ENCODE peak calls at places on chromosome 3, in seven cellular contexts. V is bronchial epithelial cell, N is cardiac muscle cell, Y is A549, Z is colonic mucosa, A is MM.1S, S is breast epithelium. J is an unnamed sample.

GRCh38 chr3:78343221-78343620 is 1303.3 kb downstream of the ROBO2 start:
- DNase-seq in V (no peak), N (no peak), Y (no peak), Z (no peak), A (no peak), S (no peak), J (no peak)

GRCh38 chr3:98843301-98843959 is 58.1 kb downstream of the DCBLD2 start:
- DNase-seq in V (no peak), N (no peak), Y (no peak), Z (no peak), A (no peak), S (no peak), J (no peak)

GRCh38 chr3:197186887-197187588 is 111.4 kb downstream of the DLG1 start:
- DNase-seq in V (peak), N (peak), Y (peak), Z (no peak), A (peak), S (no peak), J (peak)

GRCh38 chr3:124761250-124761796 is 31.1 kb downstream of the UMPS start:
- DNase-seq in V (peak), N (peak), Y (peak), Z (peak), A (peak), S (peak), J (peak)

GRCh38 chr3:121998588-121999473 is 23.2 kb downstream of the ILDR1 start:
- DNase-seq in V (no peak), N (peak), Y (no peak), Z (no peak), A (no peak), S (no peak), J (peak)

GRCh38 chr3:124560406-124561215 is 169.6 kb upstream of the UMPS start:
- DNase-seq in V (no peak), N (no peak), Y (no peak), Z (no peak), A (no peak), S (no peak), J (no peak)

GRCh38 chr3:173933113-173933512 is 535.6 kb downstream of the NLGN1 start:
- DNase-seq in V (no peak), N (no peak), Y (no peak), Z (no peak), A (no peak), S (no peak), J (no peak)

GRCh38 chr3:51706021-51706485 is 815 bp upstream of the GRM2 start:
- DNase-seq in V (no peak), N (no peak), Y (no peak), Z (no peak), A (no peak), S (no peak), J (no peak)

GRCh38 chr3:12579919-12580318 is 23.0 kb downstream of the MKRN2 start:
- DNase-seq in V (no peak), N (peak), Y (no peak), Z (no peak), A (no peak), S (no peak), J (no peak)

GRCh38 chr3:131704084-131704483 is 201.3 kb upstream of the MRPL3 start:
- DNase-seq in V (no peak), N (no peak), Y (peak), Z (no peak), A (no peak), S (no peak), J (no peak)

GRCh38 chr3:186883686-186884058 is 41.2 kb downstream of the ADIPOQ start:
- DNase-seq in V (no peak), N (no peak), Y (no peak), Z (no peak), A (no peak), S (no peak), J (no peak)

GRCh38 chr3:56144792-56145191 is 323.5 kb downstream of the ERC2 start:
- DNase-seq in V (no peak), N (peak), Y (no peak), Z (no peak), A (no peak), S (no peak), J (no peak)

GRCh38 chr3:52986938-52987337 is 58.9 kb downstream of the SFMBT1 start:
- DNase-seq in V (peak), N (peak), Y (peak), Z (no peak), A (no peak), S (no peak), J (no peak)
- TF ChIP-seq CTCF in V (peak), N (peak), Y (peak), Z (peak), A (no peak), S (no peak), J (no peak)

DNA sequence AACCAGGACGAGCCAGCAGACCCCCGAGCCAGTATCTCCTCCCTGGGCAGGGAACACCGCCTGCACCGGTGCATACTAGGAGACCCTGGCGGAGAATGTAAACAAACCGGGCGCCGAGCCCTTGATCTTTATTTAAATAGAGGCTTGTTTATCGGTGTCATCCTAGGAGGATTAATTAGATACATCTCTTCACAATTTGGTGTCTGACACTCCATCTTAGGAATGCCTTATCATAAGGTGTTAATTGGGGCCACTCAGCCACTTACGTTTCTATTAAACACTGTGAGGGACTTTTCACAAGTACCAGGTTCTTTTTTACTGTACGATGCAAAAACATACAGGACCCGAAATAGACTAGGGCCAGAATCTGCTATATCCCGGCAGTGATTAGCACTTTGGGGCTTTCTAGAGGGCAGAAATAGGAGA is 8.0 kb downstream of the EOMES start:
- DNase-seq in V (no peak), N (no peak), Y (no peak), Z (no peak), A (no peak), S (no peak), J (no peak)
- H3K4me3 ChIP-seq in V (no peak), N (peak), Y (no peak), Z (no peak), A (no peak), S (peak), J (no peak)

DNA sequence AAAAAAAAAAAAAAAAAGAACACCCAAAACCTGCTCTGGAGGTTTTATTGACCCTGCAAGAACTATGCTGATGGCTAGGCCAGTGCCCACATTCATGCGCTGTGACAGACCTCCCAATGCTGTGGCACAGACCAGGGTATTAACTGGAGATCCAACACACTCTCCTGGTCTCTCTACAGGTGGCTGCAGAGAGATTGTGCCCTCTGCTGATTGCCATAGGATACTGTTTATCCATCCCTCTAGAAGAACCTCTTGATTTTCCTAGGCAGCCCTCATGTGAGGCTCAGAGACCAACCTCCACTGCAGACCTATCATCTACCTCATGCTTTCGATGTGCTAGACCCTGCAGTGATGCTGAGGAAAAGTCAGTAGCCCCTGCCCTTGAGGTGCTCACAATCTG is 125.5 kb upstream of the TRIM42 start:
- DNase-seq in V (no peak), N (no peak), Y (no peak), Z (no peak), A (no peak), S (no peak), J (no peak)
- TF ChIP-seq CTCF in V (peak), N (no peak), Y (no peak), Z (no peak), A (no peak), S (no peak), J (no peak)

GRCh38 chr3:185172086-185173049 is 19.5 kb upstream of the C3orf70 start:
- DNase-seq in V (no peak), N (no peak), Y (no peak), Z (peak), A (no peak), S (no peak), J (no peak)

GRCh38 chr3:185175370-185175987 is 22.6 kb upstream of the C3orf70 start:
- DNase-seq in V (no peak), N (peak), Y (no peak), Z (peak), A (peak), S (no peak), J (peak)

GRCh38 chr3:185176756-185177359 is 24.0 kb upstream of the C3orf70 start:
- DNase-seq in V (peak), N (peak), Y (peak), Z (peak), A (peak), S (no peak), J (no peak)
- H3K4me3 ChIP-seq in V (no peak), N (no peak), Y (no peak), Z (no peak), A (no peak), S (no peak), J (no peak)

DNA sequence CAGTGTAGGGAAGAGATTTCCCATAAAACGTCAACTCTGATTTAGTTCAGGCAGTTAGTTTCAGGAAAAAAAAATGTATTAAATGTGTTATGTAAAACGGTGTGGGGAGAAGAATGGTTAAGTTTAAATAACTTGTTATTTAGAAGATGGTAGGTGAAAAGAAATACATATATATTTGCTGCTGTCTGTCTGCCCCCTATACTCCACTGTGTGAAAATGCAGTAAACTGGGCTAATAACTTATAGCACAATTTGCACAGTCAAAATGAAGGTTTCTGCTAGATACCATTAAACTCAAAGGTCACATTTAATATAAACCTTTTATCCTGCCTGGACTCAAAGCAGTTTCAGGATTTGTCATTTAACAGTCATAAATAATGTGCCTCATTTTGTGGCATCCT is 515.0 kb downstream of the FGF12 start:
- DNase-seq in V (no peak), N (no peak), Y (no peak), Z (no peak), A (no peak), S (no peak), J (no peak)
- TF ChIP-seq CTCF in V (no peak), N (no peak), Y (no peak), Z (no peak), A (peak), S (no peak), J (peak)

GRCh38 chr3:129317014-129317771 is 38.5 kb downstream of the HMCES start:
- DNase-seq in V (no peak), N (no peak), Y (no peak), Z (no peak), A (peak), S (no peak), J (no peak)
- H3K4me3 ChIP-seq in V (peak), N (peak), Y (peak), Z (peak), A (peak), S (peak), J (peak)

DNA sequence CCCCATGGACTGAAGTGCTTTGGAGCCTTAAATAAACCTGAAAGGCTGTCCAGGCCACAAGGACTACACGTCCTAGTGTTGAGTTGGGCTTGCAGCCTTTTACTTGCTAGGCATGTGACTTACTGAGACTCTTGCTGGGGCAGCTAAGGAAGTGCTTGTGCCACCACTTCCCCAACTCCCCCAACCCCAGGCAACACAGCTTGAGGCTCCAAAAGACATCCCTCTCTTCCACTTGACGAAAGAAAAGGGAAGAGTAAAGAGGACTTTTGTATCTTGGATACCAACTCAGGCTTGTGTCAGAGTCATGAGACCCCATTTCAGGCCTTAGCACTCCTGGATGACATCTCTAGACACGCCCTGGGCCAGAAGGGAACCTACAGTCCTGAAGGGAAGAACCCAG is 109.8 kb downstream of the XRN1 start:
- DNase-seq in V (no peak), N (no peak), Y (no peak), Z (no peak), A (no peak), S (no peak), J (no peak)
- TF ChIP-seq CTCF in V (no peak), N (no peak), Y (no peak), Z (no peak), A (no peak), S (no peak), J (no peak)

J was measured in HL-60.